ENCODE peak calls at places on chromosomes 16 and 17, in six cellular contexts. F, B, N, E, Z and I are unnamed samples.

GRCh38 chr16:85541619-85542547 is 71.2 kb upstream of the GSE1 start:
- DNase-seq in Z (no peak), N (no peak), E (no peak), B (no peak), F (no peak), I (no peak)

GRCh38 chr17:1736348-1737281 is 6.1 kb upstream of the SERPINF2 start:
- DNase-seq in B (no peak), Z (peak; percentile 98), F (peak; percentile 66), E (no peak), N (peak; percentile 79), I (peak; percentile 81)

GRCh38 chr16:48511716-48512115 is 98.3 kb downstream of the N4BP1 start:
- DNase-seq in E (no peak), B (no peak), N (no peak), F (no peak), Z (no peak), I (no peak)

GRCh38 chr16:82990155-82990554 is 363.4 kb downstream of the CDH13 start:
- DNase-seq in E (no peak), Z (no peak), B (no peak), F (no peak), N (no peak), I (no peak)

GRCh38 chr17:1649844-1650409 is at the start of gene RILP:
- DNase-seq in Z (peak; percentile 89), F (peak; percentile 74), E (no peak), N (peak; percentile 89), B (peak; percentile 61), I (peak; percentile 78)

GRCh38 chr17:21289902-21290571 is 5.5 kb downstream of the MAP2K3 start:
- DNase-seq in E (no peak), F (no peak), B (no peak), Z (no peak), N (no peak), I (no peak)

GRCh38 chr17:32835291-32835761 is 41.6 kb downstream of the MYO1D start:
- DNase-seq in Z (no peak), B (no peak), F (no peak), N (no peak), E (peak; percentile 70), I (no peak)

GRCh38 chr16:86363836-86364618 is 146.3 kb upstream of the FOXF1 start:
- DNase-seq in F (no peak), Z (no peak), B (no peak), N (no peak), E (no peak), I (no peak)

GRCh38 chr17:55263565-55264272 is 1.0 kb upstream of the HLF start:
- DNase-seq in Z (no peak), N (no peak), F (no peak), B (no peak), E (no peak), I (no peak)

GRCh38 chr17:50117202-50118040 is 12.5 kb downstream of the SAMD14 start:
- DNase-seq in N (peak; percentile 78), B (peak; percentile 60), E (no peak), F (peak; percentile 74), Z (peak; percentile 51), I (peak; percentile 83)

GRCh38 chr17:61396586-61397085 is 3.0 kb upstream of the TBX2 start:
- DNase-seq in F (no peak), B (no peak), E (no peak), Z (no peak), N (no peak), I (no peak)

GRCh38 chr17:19343256-19343630 is 19.3 kb downstream of the B9D1 start:
- DNase-seq in F (no peak), B (no peak), E (no peak), N (no peak), Z (no peak), I (no peak)

GRCh38 chr17:58315281-58315711 is 13.3 kb downstream of the TSPOAP1 start:
- DNase-seq in Z (no peak), N (no peak), E (no peak), F (no peak), B (no peak), I (no peak)

GRCh38 chr16:14302399-14303181 is 231.5 kb downstream of the MRTFB start:
- DNase-seq in Z (no peak), F (peak; percentile 61), N (peak; percentile 54), E (no peak), B (peak; percentile 18), I (peak; percentile 23)

GRCh38 chr16:400061-400540 is 1.6 kb upstream of the DECR2 start:
- DNase-seq in B (no peak), Z (no peak), N (no peak), E (no peak), F (peak; percentile 28), I (no peak)

GRCh38 chr17:77491921-77492445 is 351.2 kb downstream of the SEC14L1 start:
- DNase-seq in Z (no peak), B (no peak), N (no peak), F (no peak), E (no peak), I (no peak)

GRCh38 chr16:31108794-31109558 is 790 bp downstream of the BCKDK start:
- DNase-seq in E (no peak), F (no peak), B (no peak), Z (no peak), N (no peak), I (no peak)

GRCh38 chr16:64910351-64910750 is 211.5 kb downstream of the CDH11 start:
- DNase-seq in Z (no peak), B (no peak), N (no peak), E (no peak), F (peak; percentile 16), I (no peak)

GRCh38 chr16:66562986-66563385 is 3.3 kb upstream of the CMTM1 start:
- DNase-seq in N (no peak), B (no peak), E (no peak), F (no peak), Z (no peak), I (no peak)

GRCh38 chr16:66563574-66564334 is 2.5 kb upstream of the CMTM1 start:
- DNase-seq in E (no peak), Z (no peak), F (no peak), B (no peak), N (no peak), I (no peak)

GRCh38 chr16:66561381-66562080 is 4.7 kb upstream of the CMTM1 start:
- DNase-seq in Z (no peak), F (no peak), E (no peak), B (no peak), N (no peak), I (no peak)

GRCh38 chr16:66560107-66560506 is 6.1 kb upstream of the CMTM1 start:
- DNase-seq in N (no peak), Z (no peak), E (no peak), B (no peak), F (no peak), I (no peak)

GRCh38 chr16:66562409-66562808 is 3.8 kb upstream of the CMTM1 start:
- DNase-seq in N (no peak), Z (no peak), B (no peak), F (no peak), E (no peak), I (no peak)
- TF ChIP-seq CTCF in N (no peak), Z (no peak), B (no peak), F (peak; percentile 33), E (no peak), I (no peak)

GRCh38 chr17:72392056-72393010 is 271.5 kb downstream of the SOX9 start:
- DNase-seq in B (no peak), Z (no peak), F (peak; percentile 78), N (no peak), E (peak; percentile 68), I (peak; percentile 32)
- TF ChIP-seq MYC in B (no peak), Z (no peak), F (no peak), N (no peak), E (no peak), I (no peak)

GRCh38 chr17:78961571-78961970 is 18.2 kb downstream of the LGALS3BP start:
- DNase-seq in N (no peak), Z (no peak), B (no peak), F (no peak), E (no peak), I (no peak)
- TF ChIP-seq CTCF in N (no peak), Z (no peak), B (no peak), F (no peak), E (no peak), I (no peak)

GRCh38 chr16:57017251-57017650 is 27.9 kb downstream of the NLRC5 start:
- DNase-seq in B (peak; percentile 67), Z (no peak), E (no peak), F (peak; percentile 25), N (no peak), I (no peak)

GRCh38 chr16:57020651-57021050 is 31.3 kb downstream of the NLRC5 start:
- DNase-seq in Z (peak; percentile 54), F (no peak), N (no peak), E (no peak), B (no peak), I (no peak)

GRCh38 chr16:57021693-57022092 is 32.3 kb downstream of the NLRC5 start:
- DNase-seq in E (no peak), N (no peak), Z (no peak), B (no peak), F (no peak), I (no peak)

GRCh38 chr16:57022445-57022844 is 33.1 kb downstream of the NLRC5 start:
- DNase-seq in F (no peak), N (no peak), Z (no peak), E (no peak), B (no peak), I (no peak)

GRCh38 chr16:57019746-57020145 is 30.4 kb downstream of the NLRC5 start:
- DNase-seq in E (no peak), N (no peak), B (no peak), F (no peak), Z (no peak), I (no peak)
- TF ChIP-seq MYC in E (no peak), N (no peak), B (no peak), F (no peak), Z (no peak), I (no peak)

DNA sequence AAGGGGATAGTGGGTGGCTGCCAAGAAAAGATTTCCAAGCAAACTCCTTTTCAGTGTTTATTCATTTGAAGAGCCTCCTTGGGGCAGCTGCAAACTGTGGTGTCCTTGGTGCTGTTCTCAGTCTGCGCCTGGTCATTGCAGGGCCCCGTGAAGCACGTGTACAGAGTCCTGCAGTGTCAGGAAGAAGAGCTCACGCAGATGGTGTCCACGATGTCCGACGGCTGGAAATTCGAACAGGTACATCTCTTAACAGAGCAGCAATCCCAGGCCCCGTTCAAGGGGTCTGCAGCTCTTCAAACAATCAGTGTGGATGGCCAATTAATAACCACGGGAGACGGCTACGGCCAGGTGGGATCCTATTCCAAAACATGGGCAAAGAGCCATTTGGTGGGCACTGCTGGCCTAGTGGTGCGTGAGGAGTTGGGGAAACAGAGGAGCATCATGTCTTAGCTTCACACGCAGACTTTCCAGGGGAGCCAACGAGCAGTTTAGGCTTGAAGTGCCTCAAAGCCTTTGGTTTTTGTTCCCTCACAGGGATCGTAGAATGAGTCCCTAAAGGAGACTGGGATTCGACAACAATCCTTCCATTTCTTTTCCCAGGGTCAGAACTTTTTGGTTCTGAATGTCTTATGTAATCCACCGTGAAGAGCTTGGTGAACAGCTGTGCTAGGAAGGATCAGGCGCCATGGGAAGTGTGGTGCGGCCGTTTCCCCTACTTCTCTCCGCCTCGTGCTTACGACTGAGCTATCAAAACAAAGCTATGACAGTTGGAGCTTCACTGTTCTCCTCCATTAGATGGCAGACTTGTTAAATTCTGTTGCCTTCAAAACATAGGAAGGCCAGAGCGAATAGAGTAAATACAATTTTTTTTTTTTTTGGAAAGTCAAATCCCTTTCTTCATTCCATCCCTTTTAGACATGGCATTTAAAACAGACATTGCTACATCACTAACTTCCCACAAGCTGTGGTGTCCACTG is 12.6 kb downstream of the KCTD2 start:
- DNase-seq in E (no peak), Z (peak; percentile 45), B (peak; percentile 77), F (peak; percentile 70), N (no peak), I (peak; percentile 43)
- TF ChIP-seq CTCF in E (peak; percentile 19), Z (peak; percentile 73), B (peak; percentile 21), F (peak; percentile 62), N (peak; percentile 57), I (no peak)